ENCODE peak calls at places on chromosomes 1 and 21, in seven cellular contexts. M, W, B, K, D, R and Q are unnamed samples.

GRCh38 chr1:167687919-167688519 is 33.8 kb upstream of the MPZL1 start:
- DNase-seq in D (peak), B (peak), W (peak), R (peak), K (peak), M (peak), Q (peak)

GRCh38 chr1:212186427-212187207 is 98.6 kb upstream of the PPP2R5A start:
- DNase-seq in K (no peak), B (no peak), W (no peak), R (no peak), M (no peak), D (no peak), Q (no peak)

GRCh38 chr1:44805311-44806024 is 1.7 kb downstream of the DYNLT4 start:
- DNase-seq in K (no peak), M (peak), W (no peak), R (no peak), D (no peak), B (no peak), Q (no peak)

GRCh38 chr1:154460695-154461249 is 41.2 kb upstream of the TDRD10 start:
- DNase-seq in B (no peak), M (no peak), D (no peak), K (no peak), W (no peak), R (no peak), Q (no peak)

GRCh38 chr1:15028117-15028516 is 125.4 kb upstream of the TMEM51 start:
- DNase-seq in B (no peak), R (peak), K (no peak), W (no peak), M (no peak), D (no peak), Q (peak)

GRCh38 chr1:43441166-43441893 is 12.4 kb downstream of the HYI start:
- DNase-seq in B (no peak), W (no peak), D (no peak), M (peak), K (no peak), R (no peak), Q (no peak)

GRCh38 chr1:20322825-20323612 is 32.3 kb downstream of the VWA5B1 start:
- DNase-seq in D (no peak), B (no peak), W (no peak), K (no peak), R (no peak), M (no peak), Q (no peak)

GRCh38 chr21:14754682-14755081 is 208.6 kb upstream of the SAMSN1 start:
- DNase-seq in K (no peak), R (no peak), D (no peak), W (no peak), M (no peak), B (no peak), Q (no peak)

GRCh38 chr1:191757003-191757402 is 401.3 kb upstream of the RGS18 start:
- DNase-seq in R (no peak), K (no peak), W (no peak), D (no peak), M (no peak), B (no peak), Q (peak)